ENCODE peak calls at places on chromosomes 3 and 15, in five cellular contexts. Z is CD8-positive, alpha-beta T cell; U is sigmoid colon; K is GM20000; R is lung. Q is an unnamed sample.

GRCh38 chr3:128416578-128417150 is 50.0 kb downstream of the DNAJB8 start:
- DNase-seq in Z (no peak), U (no peak), K (no peak), R (no peak), Q (no peak)

GRCh38 chr3:139355502-139355901 is 11.7 kb downstream of the MRPS22 start:
- DNase-seq in Z (no peak), U (no peak), K (no peak), R (no peak), Q (no peak)

GRCh38 chr15:82532991-82533481 is 7.2 kb downstream of the RPS17 start:
- DNase-seq in Z (no peak), U (no peak), K (no peak), R (no peak), Q (no peak)

GRCh38 chr3:137110392-137110996 is 152.7 kb downstream of the IL20RB start:
- DNase-seq in Z (no peak), U (no peak), K (peak; percentile 34), R (no peak), Q (no peak)

GRCh38 chr15:88144921-88145320 is 111.6 kb downstream of the NTRK3 start:
- DNase-seq in Z (no peak), U (no peak), K (no peak), R (no peak), Q (no peak)

GRCh38 chr3:107235193-107235922 is 141.9 kb upstream of the CCDC54 start:
- DNase-seq in Z (no peak), U (no peak), K (no peak), R (no peak), Q (no peak)

GRCh38 chr3:128572644-128573105 is 77.9 kb downstream of the RPN1 start:
- DNase-seq in Z (no peak), U (no peak), K (peak; percentile 56), R (no peak), Q (no peak)

GRCh38 chr3:28973621-28974020 is 307.2 kb upstream of the RBMS3 start:
- DNase-seq in Z (no peak), U (no peak), K (no peak), R (no peak), Q (no peak)

GRCh38 chr3:79086514-79086913 is 681.3 kb downstream of the ROBO1 start:
- DNase-seq in Z (no peak), U (peak; percentile 62), K (peak; percentile 49), R (peak; percentile 30), Q (no peak)

GRCh38 chr3:111595239-111595638 is at the start of gene ZBED2:
- DNase-seq in Z (no peak), U (no peak), K (no peak), R (peak; percentile 65), Q (no peak)

GRCh38 chr3:197956070-197956469 is 3.9 kb upstream of the LMLN start:
- DNase-seq in Z (no peak), U (no peak), K (no peak), R (no peak), Q (no peak)

GRCh38 chr15:51842852-51843737 is 13.6 kb downstream of the TMOD3 start:
- DNase-seq in Z (no peak), U (no peak), K (peak; percentile 25), R (no peak), Q (no peak)

GRCh38 chr15:48392356-48392755 is 61.1 kb downstream of the DUT start:
- DNase-seq in Z (no peak), U (peak; percentile 88), K (no peak), R (peak; percentile 58), Q (no peak)

GRCh38 chr15:52657338-52657737 is 21.9 kb downstream of the ATOSA start:
- DNase-seq in Z (no peak), U (no peak), K (no peak), R (no peak), Q (no peak)

GRCh38 chr3:52401551-52401950 is 43.4 kb downstream of the SEMA3G start:
- DNase-seq in Z (no peak), U (no peak), K (no peak), R (no peak), Q (no peak)

GRCh38 chr3:13723676-13724207 is 156.1 kb downstream of the WNT7A start:
- DNase-seq in Z (no peak), U (no peak), K (no peak), R (peak; percentile 16), Q (no peak)

GRCh38 chr15:67998599-67999122 is 55.5 kb upstream of the PIAS1 start:
- DNase-seq in Z (no peak), U (no peak), K (no peak), R (no peak), Q (no peak)

GRCh38 chr3:194711913-194712312 is 26.2 kb downstream of the FAM43A start:
- DNase-seq in Z (no peak), U (no peak), K (no peak), R (no peak), Q (no peak)

GRCh38 chr3:149701977-149702350 is 44.1 kb upstream of the WWTR1 start:
- DNase-seq in Z (no peak), U (no peak), K (no peak), R (no peak), Q (no peak)

GRCh38 chr3:122101646-122102045 is 46.5 kb downstream of the CD86 start:
- DNase-seq in Z (no peak), U (no peak), K (peak; percentile 40), R (no peak), Q (no peak)

GRCh38 chr15:74336061-74337005 is 31.1 kb downstream of the CYP11A1 start:
- DNase-seq in Z (no peak), U (peak; percentile 39), K (no peak), R (no peak), Q (no peak)

GRCh38 chr15:51132384-51133139 is 37.9 kb upstream of the TNFAIP8L3 start:
- DNase-seq in Z (no peak), U (peak; percentile 74), K (peak; percentile 34), R (no peak), Q (no peak)

GRCh38 chr3:71512000-71512399 is 71.5 kb downstream of the FOXP1 start:
- DNase-seq in Z (peak; percentile 23), U (no peak), K (peak; percentile 28), R (no peak), Q (no peak)

GRCh38 chr15:70259640-70260066 is 161.9 kb upstream of the TLE3 start:
- DNase-seq in Z (no peak), U (no peak), K (no peak), R (no peak), Q (no peak)

GRCh38 chr3:48402281-48402732 is 27.6 kb downstream of the PLXNB1 start:
- DNase-seq in Z (no peak), U (peak; percentile 98), K (peak; percentile 2), R (peak; percentile 64), Q (no peak)

GRCh38 chr15:45790325-45790943 is 155.6 kb downstream of the SQOR start:
- DNase-seq in Z (no peak), U (no peak), K (peak; percentile 30), R (no peak), Q (no peak)

GRCh38 chr3:163671201-163671600 is 1407.1 kb downstream of the SI start:
- DNase-seq in Z (no peak), U (no peak), K (no peak), R (no peak), Q (no peak)

GRCh38 chr3:180320631-180321030 is 281.3 kb upstream of the TTC14 start:
- DNase-seq in Z (no peak), U (no peak), K (no peak), R (no peak), Q (no peak)

GRCh38 chr3:179156775-179157174 is 8.6 kb downstream of the PIK3CA start:
- DNase-seq in Z (no peak), U (no peak), K (no peak), R (no peak), Q (no peak)

GRCh38 chr3:45666729-45667440 is 22.3 kb upstream of the SACM1L start:
- DNase-seq in Z (no peak), U (no peak), K (no peak), R (no peak), Q (no peak)

GRCh38 chr15:39704684-39705083 is 78.0 kb downstream of the FSIP1 start:
- DNase-seq in Z (no peak), U (no peak), K (no peak), R (no peak), Q (no peak)

GRCh38 chr15:69973102-69973714 is 124.5 kb downstream of the TLE3 start:
- DNase-seq in Z (no peak), U (no peak), K (no peak), R (no peak), Q (no peak)

GRCh38 chr15:68818671-68819450 is 1.8 kb downstream of the ANP32A start:
- DNase-seq in Z (peak; percentile 16), U (peak; percentile 80), K (peak; percentile 59), R (peak; percentile 65), Q (no peak)

GRCh38 chr3:188664795-188665194 is 507.0 kb upstream of the TPRG1 start:
- DNase-seq in Z (no peak), U (no peak), K (peak; percentile 8), R (no peak), Q (no peak)
- TF ChIP-seq CTCF in Z (no peak), U (no peak), K (no peak), R (no peak), Q (no peak)

GRCh38 chr3:192422998-192423349 is 304.4 kb downstream of the FGF12 start:
- DNase-seq in Z (no peak), U (no peak), K (no peak), R (no peak), Q (no peak)
- TF ChIP-seq CTCF in Z (no peak), U (no peak), K (no peak), R (no peak), Q (no peak)

GRCh38 chr3:100578646-100579045 is 30.8 kb upstream of the ADGRG7 start:
- DNase-seq in Z (no peak), U (no peak), K (no peak), R (no peak), Q (no peak)

GRCh38 chr3:100580147-100580546 is 29.3 kb upstream of the ADGRG7 start:
- DNase-seq in Z (no peak), U (no peak), K (no peak), R (no peak), Q (no peak)

GRCh38 chr3:100574536-100574935 is 34.9 kb upstream of the ADGRG7 start:
- DNase-seq in Z (no peak), U (no peak), K (no peak), R (no peak), Q (no peak)

GRCh38 chr3:100575704-100576103 is 33.7 kb upstream of the ADGRG7 start:
- DNase-seq in Z (no peak), U (no peak), K (no peak), R (no peak), Q (no peak)

GRCh38 chr3:100577382-100578008 is 31.9 kb upstream of the ADGRG7 start:
- DNase-seq in Z (no peak), U (no peak), K (no peak), R (no peak), Q (no peak)
- TF ChIP-seq CTCF in Z (no peak), U (no peak), K (no peak), R (no peak), Q (no peak)

GRCh38 chr3:38843898-38844297 is 27.9 kb upstream of the SCN10A start:
- DNase-seq in Z (no peak), U (no peak), K (no peak), R (no peak), Q (no peak)
- TF ChIP-seq CTCF in Z (no peak), U (no peak), K (no peak), R (no peak), Q (no peak)

GRCh38 chr15:41022487-41023090 is 69.3 kb downstream of the CHAC1 start:
- DNase-seq in Z (peak; percentile 7), U (no peak), K (peak; percentile 38), R (peak; percentile 31), Q (no peak)
- TF ChIP-seq CTCF in Z (peak; percentile 66), U (peak; percentile 62), K (peak; percentile 24), R (peak; percentile 63), Q (peak; percentile 16)